ENCODE peak calls at places on chromosomes 13 and 19, in eight cellular contexts. One of them, this sample, is unnamed.

GRCh38 chr19:33766623-33767022 is 30.0 kb upstream of the KCTD15 start:
- DNase-seq in AG09309: no peak
- DNase-seq in colonic mucosa: no peak
- DNase-seq in neural progenitor cell: no peak
- DNase-seq in NB4: no peak
- DNase-seq in pancreas: no peak
- DNase-seq in A549: no peak
- DNase-seq in RWPE2: no peak
- DNase-seq in this sample: no peak

GRCh38 chr13:112965573-112966115 is 3.4 kb upstream of the MCF2L start:
- DNase-seq in AG09309: no peak
- DNase-seq in pancreas: no peak
- DNase-seq in neural progenitor cell: no peak
- DNase-seq in NB4: no peak
- DNase-seq in A549: no peak
- DNase-seq in RWPE2: peak
- DNase-seq in colonic mucosa: no peak
- DNase-seq in this sample: no peak

GRCh38 chr19:52935434-52935833 is 12.2 kb upstream of the ZNF888 start:
- DNase-seq in A549: no peak
- DNase-seq in AG09309: peak
- DNase-seq in RWPE2: no peak
- DNase-seq in pancreas: no peak
- DNase-seq in colonic mucosa: no peak
- DNase-seq in NB4: peak
- DNase-seq in neural progenitor cell: no peak
- DNase-seq in this sample: no peak

GRCh38 chr13:65985632-65986031 is 1244.5 kb downstream of the PCDH9 start:
- DNase-seq in pancreas: no peak
- DNase-seq in RWPE2: no peak
- DNase-seq in NB4: peak
- DNase-seq in A549: peak
- DNase-seq in colonic mucosa: peak
- DNase-seq in neural progenitor cell: peak
- DNase-seq in AG09309: no peak
- DNase-seq in this sample: no peak

GRCh38 chr13:95474992-95475391 is 77.5 kb upstream of the CLDN10 start:
- DNase-seq in colonic mucosa: no peak
- DNase-seq in neural progenitor cell: peak
- DNase-seq in AG09309: no peak
- DNase-seq in A549: no peak
- DNase-seq in RWPE2: no peak
- DNase-seq in NB4: no peak
- DNase-seq in pancreas: no peak
- DNase-seq in this sample: no peak

GRCh38 chr19:2722541-2723344 is 1.6 kb upstream of the DIRAS1 start:
- DNase-seq in AG09309: no peak
- DNase-seq in colonic mucosa: peak
- DNase-seq in RWPE2: no peak
- DNase-seq in pancreas: no peak
- DNase-seq in A549: peak
- DNase-seq in neural progenitor cell: no peak
- DNase-seq in NB4: peak
- DNase-seq in this sample: no peak

GRCh38 chr19:345320-345879 is 804 bp upstream of the MIER2 start:
- DNase-seq in NB4: no peak
- DNase-seq in AG09309: no peak
- DNase-seq in A549: no peak
- DNase-seq in RWPE2: peak
- DNase-seq in neural progenitor cell: no peak
- DNase-seq in colonic mucosa: no peak
- DNase-seq in pancreas: no peak
- DNase-seq in this sample: no peak

GRCh38 chr19:14347999-14348889 is 33.0 kb upstream of the ADGRE5 start:
- DNase-seq in pancreas: peak
- DNase-seq in A549: peak
- DNase-seq in neural progenitor cell: peak
- DNase-seq in colonic mucosa: peak
- DNase-seq in NB4: peak
- DNase-seq in AG09309: no peak
- DNase-seq in RWPE2: no peak
- DNase-seq in this sample: no peak

GRCh38 chr13:112907916-112908315 is 61.1 kb upstream of the MCF2L start:
- DNase-seq in colonic mucosa: no peak
- DNase-seq in pancreas: peak
- DNase-seq in RWPE2: no peak
- DNase-seq in AG09309: no peak
- DNase-seq in neural progenitor cell: no peak
- DNase-seq in A549: no peak
- DNase-seq in NB4: no peak
- DNase-seq in this sample: no peak

GRCh38 chr19:41616785-41617621 is 9.9 kb downstream of the CEACAM4 start:
- DNase-seq in neural progenitor cell: peak
- DNase-seq in AG09309: no peak
- DNase-seq in NB4: peak
- DNase-seq in colonic mucosa: no peak
- DNase-seq in RWPE2: no peak
- DNase-seq in A549: peak
- DNase-seq in pancreas: no peak
- DNase-seq in this sample: no peak

GRCh38 chr13:111546921-111547675 is 226.7 kb downstream of the TEX29 start:
- DNase-seq in colonic mucosa: no peak
- DNase-seq in neural progenitor cell: no peak
- DNase-seq in NB4: no peak
- DNase-seq in pancreas: no peak
- DNase-seq in AG09309: no peak
- DNase-seq in A549: no peak
- DNase-seq in RWPE2: no peak
- DNase-seq in this sample: no peak

GRCh38 chr13:25463496-25463895 is 91.7 kb downstream of the ATP8A2 start:
- DNase-seq in neural progenitor cell: no peak
- DNase-seq in A549: no peak
- DNase-seq in AG09309: no peak
- DNase-seq in RWPE2: no peak
- DNase-seq in NB4: no peak
- DNase-seq in colonic mucosa: no peak
- DNase-seq in pancreas: no peak
- DNase-seq in this sample: no peak

GRCh38 chr19:44660081-44660480 is 11.2 kb upstream of the CEACAM19 start:
- DNase-seq in pancreas: no peak
- DNase-seq in A549: no peak
- DNase-seq in colonic mucosa: no peak
- DNase-seq in RWPE2: no peak
- DNase-seq in NB4: no peak
- DNase-seq in neural progenitor cell: no peak
- DNase-seq in AG09309: no peak
- DNase-seq in this sample: no peak

GRCh38 chr13:57409121-57409520 is 222.4 kb upstream of the PCDH17 start:
- DNase-seq in RWPE2: no peak
- DNase-seq in colonic mucosa: no peak
- DNase-seq in AG09309: no peak
- DNase-seq in NB4: no peak
- DNase-seq in pancreas: no peak
- DNase-seq in neural progenitor cell: peak
- DNase-seq in A549: no peak
- DNase-seq in this sample: no peak

GRCh38 chr13:48580185-48580803 is 47.4 kb upstream of the RCBTB2 start:
- DNase-seq in A549: peak
- DNase-seq in pancreas: peak
- DNase-seq in colonic mucosa: peak
- DNase-seq in NB4: peak
- DNase-seq in AG09309: no peak
- DNase-seq in neural progenitor cell: peak
- DNase-seq in RWPE2: no peak
- DNase-seq in this sample: no peak

GRCh38 chr19:21474671-21475181 is 30.7 kb upstream of the ZNF429 start:
- DNase-seq in pancreas: peak
- DNase-seq in AG09309: no peak
- DNase-seq in NB4: no peak
- DNase-seq in RWPE2: no peak
- DNase-seq in colonic mucosa: peak
- DNase-seq in neural progenitor cell: peak
- DNase-seq in A549: no peak
- DNase-seq in this sample: no peak

GRCh38 chr19:48424694-48425219 is 21.0 kb upstream of the GRWD1 start:
- DNase-seq in A549: peak
- DNase-seq in colonic mucosa: no peak
- DNase-seq in AG09309: no peak
- DNase-seq in pancreas: no peak
- DNase-seq in RWPE2: no peak
- DNase-seq in neural progenitor cell: no peak
- DNase-seq in NB4: peak
- DNase-seq in this sample: no peak

GRCh38 chr19:13012390-13012689 is 17.1 kb downstream of the NFIX start:
- DNase-seq in A549: no peak
- DNase-seq in AG09309: no peak
- DNase-seq in RWPE2: no peak
- DNase-seq in colonic mucosa: no peak
- DNase-seq in pancreas: no peak
- DNase-seq in neural progenitor cell: no peak
- DNase-seq in NB4: no peak
- DNase-seq in this sample: no peak

GRCh38 chr19:13013649-13014048 is 18.4 kb downstream of the NFIX start:
- DNase-seq in AG09309: no peak
- DNase-seq in A549: no peak
- DNase-seq in colonic mucosa: no peak
- DNase-seq in RWPE2: no peak
- DNase-seq in pancreas: no peak
- DNase-seq in neural progenitor cell: no peak
- DNase-seq in NB4: peak
- DNase-seq in this sample: no peak

GRCh38 chr19:13011653-13012389 is 16.5 kb downstream of the NFIX start:
- DNase-seq in NB4: no peak
- DNase-seq in neural progenitor cell: no peak
- DNase-seq in colonic mucosa: no peak
- DNase-seq in A549: no peak
- DNase-seq in RWPE2: no peak
- DNase-seq in pancreas: no peak
- DNase-seq in AG09309: no peak
- DNase-seq in this sample: no peak

GRCh38 chr19:13014101-13014920 is 19.0 kb downstream of the NFIX start:
- DNase-seq in NB4: peak
- DNase-seq in A549: no peak
- DNase-seq in RWPE2: no peak
- DNase-seq in colonic mucosa: no peak
- DNase-seq in pancreas: no peak
- DNase-seq in neural progenitor cell: peak
- DNase-seq in AG09309: no peak
- DNase-seq in this sample: no peak

DNA sequence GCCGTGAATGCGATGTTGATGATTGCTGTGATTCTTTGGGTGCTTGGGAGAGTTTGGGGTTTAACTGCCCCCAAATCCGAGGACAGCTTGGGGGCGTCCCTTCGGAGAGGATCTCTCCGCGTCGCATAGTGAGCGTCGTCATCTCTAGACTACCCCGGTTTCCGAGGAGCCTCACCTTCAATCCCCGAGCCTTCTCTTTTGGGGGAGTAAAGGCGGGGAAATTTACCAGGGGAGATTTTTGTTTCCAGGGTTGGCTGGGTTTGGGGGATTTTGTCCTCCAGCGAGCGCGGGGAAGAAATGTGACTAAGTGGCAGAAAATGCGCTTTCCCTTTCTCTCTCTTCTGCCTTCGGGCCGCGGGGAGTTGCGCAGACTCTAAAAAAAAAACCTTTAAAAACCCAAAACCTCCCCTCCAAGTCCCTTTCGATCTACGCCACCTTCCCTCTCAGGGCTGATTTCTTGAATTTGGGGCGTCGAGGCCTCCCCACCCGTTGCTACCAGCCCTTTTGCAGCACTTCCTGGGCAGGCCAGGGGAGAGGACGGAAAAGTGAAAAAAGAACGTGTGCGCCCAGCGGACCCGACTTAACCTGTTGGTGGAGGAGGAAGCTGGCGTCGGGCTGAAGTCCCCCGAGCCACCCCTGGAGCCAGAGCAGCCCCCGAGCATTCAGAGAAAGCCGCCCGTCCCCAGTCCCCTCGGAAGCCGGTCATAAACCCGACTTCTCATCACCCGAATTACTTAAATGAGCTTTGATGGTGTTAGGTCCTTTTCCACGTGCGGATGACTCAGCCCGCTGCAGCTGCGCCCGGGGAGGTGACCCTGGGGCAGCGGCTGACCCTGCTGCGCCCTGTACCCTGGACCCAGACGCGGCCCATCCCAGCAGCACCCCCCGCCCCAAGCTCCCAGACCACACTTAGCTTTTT is 17.7 kb downstream of the NFIX start:
- DNase-seq in RWPE2: no peak
- DNase-seq in neural progenitor cell: peak
- DNase-seq in A549: no peak
- DNase-seq in NB4: peak
- DNase-seq in pancreas: no peak
- DNase-seq in colonic mucosa: peak
- DNase-seq in AG09309: no peak
- DNase-seq in this sample: no peak
- H3K4me3 ChIP-seq in RWPE2: peak
- H3K4me3 ChIP-seq in neural progenitor cell: no peak
- H3K4me3 ChIP-seq in A549: no peak
- H3K4me3 ChIP-seq in NB4: peak
- H3K4me3 ChIP-seq in pancreas: no peak
- H3K4me3 ChIP-seq in colonic mucosa: peak
- H3K4me3 ChIP-seq in AG09309: peak
- H3K4me3 ChIP-seq in this sample: peak

GRCh38 chr19:5567360-5567970 is at the start of gene TINCR:
- DNase-seq in A549: no peak
- DNase-seq in AG09309: no peak
- DNase-seq in colonic mucosa: no peak
- DNase-seq in NB4: no peak
- DNase-seq in neural progenitor cell: peak
- DNase-seq in RWPE2: no peak
- DNase-seq in pancreas: no peak
- DNase-seq in this sample: no peak
- H3K4me3 ChIP-seq in A549: peak
- H3K4me3 ChIP-seq in AG09309: no peak
- H3K4me3 ChIP-seq in colonic mucosa: peak
- H3K4me3 ChIP-seq in NB4: no peak
- H3K4me3 ChIP-seq in neural progenitor cell: peak
- H3K4me3 ChIP-seq in RWPE2: peak
- H3K4me3 ChIP-seq in pancreas: peak
- H3K4me3 ChIP-seq in this sample: peak

GRCh38 chr13:33721719-33722118 is 96.2 kb upstream of the RFC3 start:
- DNase-seq in RWPE2: no peak
- DNase-seq in AG09309: no peak
- DNase-seq in A549: peak
- DNase-seq in colonic mucosa: no peak
- DNase-seq in NB4: no peak
- DNase-seq in pancreas: no peak
- DNase-seq in neural progenitor cell: no peak
- DNase-seq in this sample: no peak
- H3K4me3 ChIP-seq in RWPE2: no peak
- H3K4me3 ChIP-seq in AG09309: no peak
- H3K4me3 ChIP-seq in A549: no peak
- H3K4me3 ChIP-seq in colonic mucosa: no peak
- H3K4me3 ChIP-seq in NB4: no peak
- H3K4me3 ChIP-seq in pancreas: no peak
- H3K4me3 ChIP-seq in neural progenitor cell: no peak
- H3K4me3 ChIP-seq in this sample: no peak

DNA sequence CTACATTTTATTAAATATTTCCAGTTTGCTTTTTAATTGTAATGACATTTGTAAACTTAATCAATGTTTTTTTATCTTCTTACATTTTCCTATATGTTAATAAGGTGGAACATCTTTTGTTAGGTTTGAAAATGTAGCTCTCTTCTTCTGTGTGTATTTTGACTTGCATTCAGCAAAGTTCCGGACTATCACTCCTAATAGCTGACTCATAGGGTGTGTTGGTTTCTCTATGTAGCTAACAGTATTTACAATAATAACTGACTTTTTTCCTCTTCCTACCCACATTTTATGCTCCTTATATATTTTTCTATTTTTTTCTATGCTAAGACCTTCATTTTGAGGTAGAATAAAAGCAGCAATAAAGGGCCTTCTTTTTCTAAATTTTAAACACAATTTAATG is 28.1 kb downstream of the MYO16 start:
- DNase-seq in NB4: no peak
- DNase-seq in A549: no peak
- DNase-seq in pancreas: no peak
- DNase-seq in neural progenitor cell: no peak
- DNase-seq in colonic mucosa: no peak
- DNase-seq in AG09309: no peak
- DNase-seq in RWPE2: no peak
- DNase-seq in this sample: no peak
- H3K4me3 ChIP-seq in NB4: no peak
- H3K4me3 ChIP-seq in A549: no peak
- H3K4me3 ChIP-seq in pancreas: no peak
- H3K4me3 ChIP-seq in neural progenitor cell: no peak
- H3K4me3 ChIP-seq in colonic mucosa: no peak
- H3K4me3 ChIP-seq in AG09309: no peak
- H3K4me3 ChIP-seq in RWPE2: no peak
- H3K4me3 ChIP-seq in this sample: no peak